ENCODE peak calls at places on chromosomes 4 and X, in seven cellular contexts. F, A, L, T, K, H and Q are unnamed samples. For H3K4me1, the result is how much of the 10 kb centered on the place peaks cover.

GRCh38 chrX:8504451-8504850 is 39.8 kb downstream of the VCX3B start:
- DNase-seq in F (no peak), A (no peak), L (no peak), T (no peak), K (peak), H (no peak), Q (no peak)

GRCh38 chrX:86383681-86384540 is 235.7 kb downstream of the DACH2 start:
- DNase-seq in F (no peak), A (no peak), L (no peak), T (no peak), K (no peak), H (no peak), Q (no peak)

GRCh38 chr4:110442309-110442708 is 33.6 kb upstream of the ENPEP start:
- DNase-seq in F (no peak), A (no peak), L (no peak), T (no peak), K (no peak), H (no peak), Q (no peak)

GRCh38 chr4:111066887-111067286 is 444.0 kb upstream of the PITX2 start:
- DNase-seq in F (no peak), A (no peak), L (no peak), T (no peak), K (peak), H (no peak), Q (no peak)

GRCh38 chrX:54066841-54067240 is 22.6 kb upstream of the PHF8 start:
- DNase-seq in F (no peak), A (no peak), L (no peak), T (no peak), K (peak), H (no peak), Q (no peak)

GRCh38 chrX:1679238-1679637 is 64.4 kb downstream of the ASMT start:
- DNase-seq in F (no peak), A (no peak), L (no peak), T (no peak), K (no peak), H (no peak), Q (no peak)

GRCh38 chr4:98728433-98728832 is 70.0 kb upstream of the TSPAN5 start:
- DNase-seq in F (no peak), A (no peak), L (no peak), T (no peak), K (peak), H (no peak), Q (no peak)

GRCh38 chr4:67576538-67576937 is 18.0 kb downstream of the STAP1 start:
- DNase-seq in F (no peak), A (no peak), L (no peak), T (peak), K (no peak), H (no peak), Q (no peak)

GRCh38 chr4:145278341-145279121 is 98.1 kb upstream of the OTUD4 start:
- DNase-seq in F (no peak), A (no peak), L (no peak), T (no peak), K (peak), H (no peak), Q (no peak)

GRCh38 chr4:57080781-57081650 is 29.2 kb downstream of the IGFBP7 start:
- DNase-seq in F (peak), A (peak), L (no peak), T (no peak), K (peak), H (no peak), Q (no peak)

GRCh38 chr4:3426465-3427133 is 15.2 kb upstream of the HGFAC start:
- DNase-seq in F (no peak), A (no peak), L (no peak), T (no peak), K (no peak), H (no peak), Q (no peak)

GRCh38 chr4:183178201-183178600 is 79.1 kb downstream of the WWC2 start:
- DNase-seq in F (no peak), A (no peak), L (no peak), T (no peak), K (no peak), H (no peak), Q (no peak)

GRCh38 chr4:20158195-20158594 is 93.5 kb upstream of the SLIT2 start:
- DNase-seq in F (no peak), A (no peak), L (no peak), T (no peak), K (no peak), H (no peak), Q (no peak)

GRCh38 chrX:109475174-109475891 is 6.6 kb downstream of the GUCY2F start:
- DNase-seq in F (peak), A (peak), L (no peak), T (no peak), K (peak), H (no peak), Q (no peak)

GRCh38 chr4:187357045-187357643 is 633.5 kb upstream of the FAT1 start:
- DNase-seq in F (no peak), A (no peak), L (no peak), T (no peak), K (no peak), H (no peak), Q (no peak)

GRCh38 chr4:82851902-82852750 is 38.8 kb downstream of the SEC31A start:
- DNase-seq in F (no peak), A (peak), L (no peak), T (peak), K (peak), H (no peak), Q (no peak)

DNA sequence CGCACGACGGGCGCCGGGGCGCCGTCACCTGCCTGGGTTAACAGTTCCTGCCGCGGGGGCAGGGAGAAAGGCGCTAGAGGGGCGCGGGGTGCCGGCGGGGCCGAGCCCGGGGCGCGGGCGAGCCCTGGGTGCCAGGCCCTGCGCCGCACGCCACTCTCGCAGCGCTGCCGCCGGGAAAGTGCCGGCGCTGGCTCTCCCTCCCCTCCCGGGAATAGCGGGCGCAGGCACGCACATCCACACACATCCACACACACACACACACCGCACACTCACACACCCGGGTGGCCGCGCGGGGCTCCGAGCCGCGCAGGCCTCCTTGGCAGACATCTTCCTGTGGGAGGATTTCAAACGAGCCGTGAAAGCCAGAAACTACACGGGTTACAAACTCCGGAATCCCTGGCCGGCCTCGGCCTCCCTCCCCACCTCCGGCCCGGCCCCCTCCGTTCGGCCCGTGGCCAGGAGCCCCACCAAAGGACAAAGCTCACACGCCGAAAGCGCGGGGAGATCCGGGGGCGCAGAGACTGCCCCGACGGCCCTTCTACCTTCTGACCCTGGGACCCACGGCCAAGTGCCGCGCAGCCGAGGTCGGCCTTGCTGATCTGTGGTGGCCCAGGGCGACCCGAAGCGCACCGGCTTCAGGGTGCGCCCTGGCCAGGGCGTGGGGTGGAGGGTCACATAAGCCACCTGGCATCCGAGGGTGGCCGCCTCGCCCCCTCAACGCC is 92.3 kb downstream of the BCOR start:
- DNase-seq in F (peak), A (peak), L (no peak), T (no peak), K (no peak), H (peak), Q (no peak)
- H3K4me1 ChIP-seq in F (under half), A (under half), L (under half), T (under half), K (under half), H (under half), Q (under half)

GRCh38 chr4:74056858-74057562 is 18.5 kb upstream of the CXCL3 start:
- DNase-seq in F (no peak), A (no peak), L (no peak), T (no peak), K (peak), H (no peak), Q (no peak)
- H3K4me3 ChIP-seq in F (no peak), A (no peak), L (no peak), T (no peak), K (no peak), H (no peak), Q (no peak)

GRCh38 chrX:101219840-101220191 is 230 bp downstream of the DRP2 start:
- DNase-seq in F (no peak), A (no peak), L (no peak), T (no peak), K (peak), H (no peak), Q (no peak)
- H3K4me1 ChIP-seq in F (under half), A (under half), L (under half), T (under half), K (under half), H (under half), Q (under half)

DNA sequence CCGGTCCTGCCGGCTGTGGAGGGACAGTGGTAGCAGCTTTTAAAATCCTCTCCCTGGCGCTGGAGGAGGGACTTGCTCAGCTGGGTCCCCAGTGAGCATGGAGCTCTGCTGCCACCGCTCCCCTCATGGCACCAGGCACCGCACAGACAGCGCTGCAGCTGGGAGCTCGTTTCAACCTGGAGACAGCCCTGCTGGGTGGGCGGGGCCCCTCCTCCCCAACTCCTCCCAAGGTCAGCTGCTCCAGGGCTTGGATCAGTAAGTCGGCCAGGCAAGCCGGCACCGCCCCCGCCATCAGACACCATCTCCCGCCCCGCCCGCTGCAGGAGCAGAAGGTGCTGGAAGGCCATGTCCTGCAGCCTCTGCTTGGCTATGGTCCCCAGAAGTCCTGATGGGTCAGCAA is 16.4 kb downstream of the ZFYVE28 start:
- DNase-seq in F (peak), A (no peak), L (peak), T (no peak), K (no peak), H (peak), Q (peak)
- H3K4me3 ChIP-seq in F (peak), A (no peak), L (peak), T (no peak), K (no peak), H (peak), Q (no peak)

GRCh38 chr4:176838611-176839411 is 46.1 kb upstream of the VEGFC start:
- DNase-seq in F (peak), A (no peak), L (no peak), T (no peak), K (peak), H (peak), Q (no peak)
- H3K4me1 ChIP-seq in F (under half), A (under half), L (under half), T (under half), K (under half), H (under half), Q (under half)

GRCh38 chr4:70613182-70613892 is 15.2 kb upstream of the ENAM start:
- DNase-seq in F (peak), A (no peak), L (no peak), T (no peak), K (no peak), H (no peak), Q (no peak)
- H3K4me3 ChIP-seq in F (peak), A (no peak), L (peak), T (peak), K (peak), H (peak), Q (no peak)

DNA sequence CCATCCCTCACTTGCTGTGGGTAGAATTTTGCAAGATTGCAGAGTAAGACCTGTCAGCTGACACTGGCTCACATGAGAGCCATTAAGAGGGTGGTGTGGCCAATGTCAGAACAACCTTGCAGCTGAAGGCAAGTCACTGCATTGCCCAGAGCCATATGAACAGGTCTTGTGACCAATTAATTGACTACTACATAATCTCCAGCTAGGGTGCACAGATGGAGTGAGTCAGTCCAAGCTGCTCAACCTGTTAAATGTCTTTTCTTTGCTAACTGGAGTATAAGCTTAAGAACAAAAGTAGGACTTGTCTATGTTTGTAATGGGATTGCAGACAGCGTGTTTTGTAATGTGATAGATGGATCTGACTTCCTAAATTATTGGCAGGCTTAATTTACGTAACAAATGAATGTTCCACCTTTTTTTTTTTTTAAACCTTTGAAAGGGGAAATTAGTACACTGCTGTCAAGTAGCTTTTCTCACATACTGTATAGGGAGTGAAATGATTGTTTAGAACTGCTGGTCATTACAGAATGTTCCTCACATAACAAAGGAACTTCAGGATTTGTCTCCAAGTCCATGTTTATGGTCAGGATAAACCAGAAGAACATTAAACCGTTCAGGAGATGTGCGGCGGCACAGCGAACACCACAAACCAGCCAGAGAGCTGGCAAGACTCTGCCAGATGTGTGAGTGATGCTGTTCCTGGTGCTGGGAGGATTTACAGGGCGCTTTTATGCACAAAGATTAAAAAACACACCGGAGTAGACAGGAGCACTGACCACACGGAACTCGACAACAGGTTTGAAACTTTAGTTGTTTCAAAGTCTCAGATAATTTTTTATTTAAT is 37.0 kb downstream of the FNIP2 start:
- DNase-seq in F (no peak), A (peak), L (no peak), T (no peak), K (no peak), H (no peak), Q (no peak)
- H3K4me1 ChIP-seq in F (under half), A (under half), L (half or more), T (under half), K (under half), H (half or more), Q (under half)

DNA sequence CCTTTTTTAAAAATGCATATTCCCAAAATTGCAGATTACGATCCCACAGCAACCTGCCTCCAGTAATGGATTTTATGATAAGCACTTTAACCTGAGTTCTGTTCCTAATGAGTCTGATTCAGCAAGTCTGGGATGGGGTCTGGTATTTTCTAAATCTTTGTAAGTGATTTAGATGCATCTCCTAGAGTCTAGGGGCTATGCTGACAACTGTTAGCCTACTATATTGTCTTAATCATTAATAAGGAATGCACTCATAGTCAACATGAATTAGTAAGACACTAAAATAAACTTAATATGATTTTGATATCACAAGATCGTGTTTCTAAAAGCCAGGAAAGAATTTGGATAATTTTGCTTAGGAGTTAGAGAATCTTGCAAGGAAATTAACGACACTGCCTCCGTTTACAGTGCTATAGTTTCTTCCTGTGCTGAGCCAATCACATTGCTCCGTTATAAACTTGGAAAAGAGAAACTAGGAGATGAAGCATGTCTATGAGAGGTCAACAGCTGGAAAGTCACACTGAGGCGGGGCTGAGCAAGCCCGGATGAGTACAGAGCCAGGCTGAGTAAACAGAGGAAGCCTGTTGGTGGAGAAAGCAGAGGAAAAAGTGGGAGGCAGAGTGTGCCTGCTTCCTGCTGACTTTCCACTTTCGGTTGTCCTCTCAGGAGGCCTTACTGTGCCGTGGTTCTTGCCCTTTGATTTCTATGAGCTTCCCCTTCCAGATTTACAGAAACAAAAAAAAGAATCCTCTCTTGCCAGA is 5.4 kb downstream of the SCARB2 start:
- DNase-seq in F (peak), A (no peak), L (peak), T (no peak), K (peak), H (peak), Q (no peak)
- H3K4me3 ChIP-seq in F (peak), A (no peak), L (peak), T (peak), K (peak), H (peak), Q (no peak)

GRCh38 chrX:134548844-134549205 is 88.9 kb downstream of the HPRT1 start:
- DNase-seq in F (no peak), A (no peak), L (no peak), T (no peak), K (no peak), H (no peak), Q (no peak)

GRCh38 chrX:134545524-134545923 is 85.6 kb downstream of the HPRT1 start:
- DNase-seq in F (no peak), A (no peak), L (no peak), T (no peak), K (no peak), H (no peak), Q (no peak)

GRCh38 chrX:134546187-134546586 is 86.2 kb downstream of the HPRT1 start:
- DNase-seq in F (no peak), A (no peak), L (no peak), T (no peak), K (no peak), H (no peak), Q (no peak)

GRCh38 chrX:134547047-134547679 is 87.2 kb downstream of the HPRT1 start:
- DNase-seq in F (no peak), A (no peak), L (no peak), T (no peak), K (peak), H (no peak), Q (no peak)

DNA sequence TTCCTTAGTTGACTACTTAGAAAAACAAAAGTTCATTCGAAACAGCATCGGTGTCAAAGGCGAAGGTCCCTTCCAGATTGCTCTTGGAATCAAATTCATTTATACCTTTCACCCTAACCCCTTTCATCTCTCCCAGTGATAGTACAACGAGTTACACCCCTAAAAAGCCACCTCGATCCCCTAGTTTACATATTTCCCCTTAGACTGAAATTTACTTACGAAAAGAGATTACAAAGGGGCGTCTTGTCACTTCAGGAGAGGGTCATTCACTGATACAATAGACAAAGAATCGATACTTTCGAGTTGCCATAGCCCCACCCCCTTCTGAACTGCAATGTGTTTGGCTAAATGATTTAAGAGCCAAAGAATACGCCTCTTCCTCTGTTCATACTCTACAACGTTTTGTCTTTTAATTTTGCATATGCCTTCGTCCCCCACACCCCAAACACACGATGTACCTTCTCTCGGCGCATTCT is 88.3 kb downstream of the HPRT1 start:
- DNase-seq in F (no peak), A (no peak), L (no peak), T (peak), K (no peak), H (no peak), Q (no peak)
- H3K4me1 ChIP-seq in F (under half), A (under half), L (under half), T (under half), K (under half), H (under half), Q (under half)